ENCODE peak calls at places on chromosomes 12 and 14, in seven cellular contexts. H, K, D, W, F, I and Y are unnamed samples.

GRCh38 chr12:104495786-104496185 is 39.0 kb downstream of the CHST11 start:
- DNase-seq in F (no peak), H (no peak), D (no peak), I (peak), W (no peak), K (no peak), Y (no peak)

GRCh38 chr12:109261939-109262338 is 47.1 kb downstream of the FOXN4 start:
- DNase-seq in W (no peak), F (no peak), H (no peak), I (no peak), K (no peak), D (no peak), Y (no peak)

GRCh38 chr14:70189678-70190077 is 927 bp upstream of the SLC8A3 start:
- DNase-seq in W (peak), K (no peak), H (no peak), I (no peak), F (no peak), D (peak), Y (peak)

GRCh38 chr12:56683-57346 is 9.8 kb upstream of the IQSEC3 start:
- DNase-seq in K (no peak), H (no peak), D (no peak), I (no peak), F (no peak), W (peak), Y (peak)

GRCh38 chr12:101168000-101168399 is 42.0 kb downstream of the SLC5A8 start:
- DNase-seq in D (no peak), F (no peak), I (no peak), H (no peak), W (no peak), K (no peak), Y (no peak)

GRCh38 chr14:22564463-22564862 is 24.6 kb downstream of the DAD1 start:
- DNase-seq in W (no peak), I (no peak), D (no peak), H (no peak), F (no peak), K (no peak), Y (no peak)

GRCh38 chr14:69996197-69996596 is 117.0 kb downstream of the SMOC1 start:
- DNase-seq in W (no peak), D (no peak), H (peak), I (peak), K (no peak), F (peak), Y (no peak)

GRCh38 chr14:72666610-72667009 is 227.3 kb downstream of the DPF3 start:
- DNase-seq in H (no peak), D (no peak), I (peak), K (no peak), F (peak), W (no peak), Y (no peak)

GRCh38 chr14:29197557-29197956 is 431.0 kb downstream of the FOXG1 start:
- DNase-seq in I (no peak), W (no peak), D (no peak), H (no peak), F (peak), K (no peak), Y (no peak)

GRCh38 chr12:132584472-132584871 is 25.9 kb downstream of the LRCOL1 start:
- DNase-seq in K (no peak), W (no peak), F (no peak), D (no peak), I (no peak), H (no peak), Y (peak)
- TF ChIP-seq EZH2phosphoT487 in K (no peak), W (no peak), F (no peak), D (no peak), I (no peak), H (no peak), Y (no peak)

DNA sequence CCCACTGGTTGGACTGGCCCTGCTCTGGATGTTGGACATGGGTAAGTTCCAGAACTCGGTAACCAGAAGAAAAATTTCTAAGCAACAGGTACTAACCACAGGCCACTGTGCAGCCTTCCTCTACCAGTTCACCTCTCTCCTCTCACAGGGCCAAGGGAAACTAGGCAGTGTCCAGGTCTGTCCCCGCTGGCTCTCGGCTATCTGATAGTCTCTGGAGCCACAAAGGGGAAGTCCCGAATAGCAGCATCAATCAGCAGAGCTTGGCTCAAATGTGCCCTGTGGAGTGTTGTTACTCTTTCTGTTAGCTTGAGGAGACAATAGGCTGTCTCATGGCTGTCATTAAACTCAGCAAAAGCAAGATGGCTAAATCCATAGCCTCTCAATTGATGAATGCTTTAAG is 73.2 kb downstream of the TSPAN11 start:
- DNase-seq in I (no peak), W (no peak), K (no peak), F (no peak), D (no peak), H (no peak), Y (no peak)
- TF ChIP-seq EZH2phosphoT487 in I (no peak), W (no peak), K (no peak), F (no peak), D (no peak), H (no peak), Y (no peak)

GRCh38 chr12:128872303-128872702 is 19.0 kb downstream of the GLT1D1 start:
- DNase-seq in I (no peak), W (no peak), H (no peak), K (no peak), F (no peak), D (no peak), Y (no peak)
- TF ChIP-seq EZH2phosphoT487 in I (no peak), W (no peak), H (no peak), K (no peak), F (no peak), D (no peak), Y (no peak)

GRCh38 chr12:60235261-60235660 is 639.4 kb downstream of the SLC16A7 start:
- DNase-seq in D (no peak), H (no peak), K (no peak), F (no peak), W (no peak), I (no peak), Y (no peak)
- TF ChIP-seq EZH2phosphoT487 in D (no peak), H (no peak), K (no peak), F (no peak), W (no peak), I (no peak), Y (no peak)

DNA sequence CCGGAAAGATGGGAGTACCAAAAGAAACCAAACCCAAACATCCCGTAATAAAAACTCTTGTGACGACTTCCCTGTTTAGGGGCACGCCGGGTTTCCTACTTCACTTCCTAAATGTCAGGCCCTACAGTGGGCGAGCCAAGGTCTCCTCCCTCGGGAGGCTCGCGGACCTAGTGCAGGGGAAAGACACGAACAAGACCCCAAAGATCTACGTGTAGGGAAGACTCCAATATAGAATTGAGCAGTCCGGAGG is 612 bp downstream of the ATXN3 start:
- DNase-seq in F (peak), D (no peak), W (no peak), K (no peak), I (peak), H (peak), Y (no peak)
- TF ChIP-seq EZH2phosphoT487 in F (no peak), D (no peak), W (no peak), K (no peak), I (no peak), H (no peak), Y (no peak)

GRCh38 chr12:2322554-2323120 is 269.9 kb downstream of the CACNA1C start:
- DNase-seq in D (no peak), K (no peak), W (no peak), H (no peak), F (no peak), I (no peak), Y (no peak)
- TF ChIP-seq EZH2phosphoT487 in D (no peak), K (no peak), W (no peak), H (no peak), F (no peak), I (no peak), Y (no peak)

GRCh38 chr12:47349770-47350408 is 270.1 kb upstream of the AMIGO2 start:
- DNase-seq in I (peak), W (no peak), F (no peak), H (no peak), D (no peak), K (no peak), Y (no peak)
- TF ChIP-seq EZH2phosphoT487 in I (no peak), W (no peak), F (no peak), H (no peak), D (no peak), K (no peak), Y (no peak)